ENCODE peak calls at places on chromosome 16, in eight cellular contexts. N is activated CD8-positive, alpha-beta memory T cell treated with anti-CD3 and anti-CD28 coated beads for 1 hour; G is germinal center; M is H7; S is activated CD4-positive, alpha-beta T cell treated with anti-CD3 and anti-CD28 coated beads for 4 hours; E is K562; Q is Right ventricle myocardium superior; K is breast epithelium. R is an unnamed sample.
A peak's percentile ranks its signal among the peaks of the same experiment; 100 is the strongest.

GRCh38 chr16:46812781-46813555 is 18.0 kb downstream of the C16orf87 start:
- DNase-seq in N (no peak), G (no peak), M (no peak), S (no peak), E (no peak), Q (no peak), K (no peak), R (no peak)

GRCh38 chr16:19831678-19832077 is 53.0 kb downstream of the GPRC5B start:
- DNase-seq in N (no peak), G (no peak), M (no peak), S (no peak), E (peak; percentile 31), Q (no peak), K (no peak), R (no peak)

GRCh38 chr16:87127061-87127765 is 190.0 kb downstream of the C16orf95 start:
- DNase-seq in N (no peak), G (no peak), M (peak; percentile 60), S (no peak), E (no peak), Q (no peak), K (no peak), R (no peak)

GRCh38 chr16:54928016-54928356 is 2.7 kb upstream of the IRX5 start:
- DNase-seq in N (no peak), G (no peak), M (no peak), S (no peak), E (peak; percentile 43), Q (peak; percentile 42), K (no peak), R (no peak)

GRCh38 chr16:19114359-19115147 is 789 bp downstream of the ITPRIPL2 start:
- DNase-seq in N (no peak), G (peak; percentile 44), M (peak; percentile 83), S (no peak), E (no peak), Q (peak; percentile 74), K (peak; percentile 68), R (no peak)

GRCh38 chr16:58832496-58832895 is 98.4 kb upstream of the GOT2 start:
- DNase-seq in N (no peak), G (no peak), M (no peak), S (no peak), E (no peak), Q (no peak), K (no peak), R (no peak)

GRCh38 chr16:35516971-35517370 is 2057.6 kb downstream of the TP53TG3F start:
- DNase-seq in N (no peak), G (no peak), M (no peak), S (no peak), E (no peak), Q (no peak), K (no peak), R (no peak)

GRCh38 chr16:27792486-27793275 is 242.7 kb downstream of the KATNIP start:
- DNase-seq in N (no peak), G (no peak), M (no peak), S (no peak), E (no peak), Q (no peak), K (peak; percentile 53), R (no peak)

GRCh38 chr16:87161822-87162676 is 155.1 kb downstream of the C16orf95 start:
- DNase-seq in N (no peak), G (no peak), M (no peak), S (no peak), E (no peak), Q (no peak), K (no peak), R (no peak)

GRCh38 chr16:59192551-59193199 is 458.6 kb upstream of the GOT2 start:
- DNase-seq in N (no peak), G (no peak), M (peak; percentile 54), S (no peak), E (peak; percentile 19), Q (no peak), K (no peak), R (no peak)

GRCh38 chr16:11075163-11075562 is 130.8 kb downstream of the CLEC16A start:
- DNase-seq in N (no peak), G (no peak), M (no peak), S (no peak), E (no peak), Q (no peak), K (no peak), R (no peak)

GRCh38 chr16:17230932-17231581 is 239.7 kb downstream of the XYLT1 start:
- DNase-seq in N (no peak), G (no peak), M (no peak), S (no peak), E (no peak), Q (no peak), K (no peak), R (no peak)

GRCh38 chr16:68420366-68420765 is 27.9 kb downstream of the SMPD3 start:
- DNase-seq in N (no peak), G (no peak), M (no peak), S (no peak), E (no peak), Q (no peak), K (no peak), R (no peak)

GRCh38 chr16:30786936-30787612 is at the start of gene ZNF629:
- DNase-seq in N (no peak), G (no peak), M (peak; percentile 97), S (no peak), E (peak; percentile 80), Q (peak; percentile 72), K (peak; percentile 54), R (peak; percentile 19)

GRCh38 chr16:31529398-31530312 is 2.0 kb downstream of the AHSP start:
- DNase-seq in N (no peak), G (no peak), M (peak; percentile 80), S (peak; percentile 22), E (peak; percentile 50), Q (no peak), K (no peak), R (no peak)

GRCh38 chr16:89489731-89490385 is 503 bp downstream of the ANKRD11 start:
- DNase-seq in N (no peak), G (no peak), M (no peak), S (no peak), E (no peak), Q (no peak), K (no peak), R (no peak)

GRCh38 chr16:87963400-87963799 is 12.2 kb downstream of the BANP start:
- DNase-seq in N (peak; percentile 57), G (no peak), M (no peak), S (peak; percentile 79), E (no peak), Q (no peak), K (no peak), R (peak; percentile 69)

GRCh38 chr16:71303938-71304337 is 14.7 kb upstream of the CMTR2 start:
- DNase-seq in N (no peak), G (no peak), M (no peak), S (no peak), E (no peak), Q (no peak), K (no peak), R (no peak)

GRCh38 chr16:10961231-10961630 is 16.9 kb downstream of the CLEC16A start:
- DNase-seq in N (no peak), G (no peak), M (no peak), S (no peak), E (no peak), Q (no peak), K (no peak), R (no peak)

GRCh38 chr16:86585821-86586611 is 7.7 kb downstream of the FOXL1 start:
- DNase-seq in N (no peak), G (no peak), M (no peak), S (no peak), E (no peak), Q (no peak), K (no peak), R (no peak)

GRCh38 chr16:706189-707061 is 824 bp upstream of the FBXL16 start:
- DNase-seq in N (no peak), G (no peak), M (peak; percentile 89), S (no peak), E (no peak), Q (no peak), K (no peak), R (no peak)

GRCh38 chr16:11034005-11034404 is 89.6 kb downstream of the CLEC16A start:
- DNase-seq in N (no peak), G (no peak), M (no peak), S (no peak), E (no peak), Q (no peak), K (peak; percentile 40), R (no peak)

GRCh38 chr16:84281077-84281476 is 13.6 kb upstream of the WFDC1 start:
- DNase-seq in N (no peak), G (peak; percentile 43), M (peak; percentile 92), S (no peak), E (peak; percentile 62), Q (no peak), K (no peak), R (no peak)

GRCh38 chr16:71882505-71883192 is 1.3 kb downstream of the ZNF821 start:
- DNase-seq in N (no peak), G (peak; percentile 75), M (peak; percentile 78), S (peak; percentile 68), E (peak; percentile 83), Q (no peak), K (peak; percentile 72), R (peak; percentile 53)

GRCh38 chr16:72126429-72126765 is 32.8 kb downstream of the DHX38 start:
- DNase-seq in N (no peak), G (no peak), M (no peak), S (no peak), E (no peak), Q (no peak), K (no peak), R (no peak)

GRCh38 chr16:46621006-46621629 is at the start of gene SHCBP1:
- DNase-seq in N (no peak), G (peak; percentile 93), M (peak; percentile 92), S (peak; percentile 51), E (peak; percentile 94), Q (peak; percentile 89), K (peak; percentile 71), R (peak; percentile 51)